ENCODE peak calls at places on chromosome 19, in five cellular contexts. N is aorta, P is tibial artery, L is glutamatergic neuron, K is IMR-90. E is an unnamed sample.

GRCh38 chr19:44808463-44809371 is at the start of gene BCAM:
- DNase-seq in P (peak; percentile 67), K (peak; percentile 54), N (peak; percentile 91), L (peak; percentile 54), E (peak; percentile 50)

GRCh38 chr19:7554990-7555864 is 19.7 kb downstream of the PNPLA6 start:
- DNase-seq in K (no peak), P (no peak), N (no peak), L (peak; percentile 62), E (no peak)

GRCh38 chr19:10227215-10227971 is 3.7 kb downstream of the S1PR2 start:
- DNase-seq in N (no peak), L (no peak), P (peak; percentile 43), K (no peak), E (no peak)

GRCh38 chr19:10566658-10567410 is 1.0 kb upstream of the KRI1 start:
- DNase-seq in P (no peak), L (peak; percentile 56), N (no peak), K (no peak), E (no peak)

GRCh38 chr19:15463865-15464371 is 426 bp downstream of the RASAL3 start:
- DNase-seq in P (no peak), N (no peak), L (no peak), K (no peak), E (no peak)

GRCh38 chr19:17755977-17756670 is 4.8 kb downstream of the FCHO1 start:
- DNase-seq in K (peak; percentile 50), N (no peak), P (no peak), L (peak; percentile 89), E (peak; percentile 58)

GRCh38 chr19:37654118-37654517 is 1.1 kb downstream of the ZFP30 start:
- DNase-seq in K (no peak), P (no peak), N (no peak), L (no peak), E (peak; percentile 4)

GRCh38 chr19:19111967-19112580 is 26.2 kb downstream of the TMEM161A start:
- DNase-seq in N (no peak), P (no peak), K (no peak), L (no peak), E (no peak)

GRCh38 chr19:45922281-45922680 is 7.7 kb upstream of the NANOS2 start:
- DNase-seq in N (no peak), L (no peak), K (no peak), P (no peak), E (peak; percentile 9)

GRCh38 chr19:33234736-33235135 is 9.1 kb upstream of the SLC7A10 start:
- DNase-seq in K (no peak), L (peak; percentile 6), P (no peak), N (no peak), E (no peak)

GRCh38 chr19:42140125-42140754 is 8.0 kb upstream of the POU2F2 start:
- DNase-seq in L (no peak), P (peak; percentile 39), K (peak; percentile 72), N (peak; percentile 80), E (peak; percentile 73)

GRCh38 chr19:8194528-8195275 is 14.5 kb upstream of the CERS4 start:
- DNase-seq in P (no peak), N (no peak), K (no peak), L (no peak), E (no peak)

GRCh38 chr19:17069249-17069648 is 6.0 kb downstream of the HAUS8 start:
- DNase-seq in N (no peak), K (no peak), L (peak; percentile 33), P (no peak), E (no peak)

GRCh38 chr19:43934055-43934984 is 762 bp downstream of the ZNF45 start:
- DNase-seq in P (no peak), N (no peak), L (no peak), K (peak; percentile 10), E (peak; percentile 11)

GRCh38 chr19:18895828-18896341 is at the start of gene CERS1:
- DNase-seq in P (no peak), L (peak; percentile 59), N (no peak), K (no peak), E (no peak)

GRCh38 chr19:16897572-16898056 is 8.8 kb downstream of the F2RL3 start:
- DNase-seq in L (no peak), K (no peak), P (no peak), N (peak; percentile 85), E (no peak)

GRCh38 chr19:46608581-46609345 is 7.6 kb downstream of the CALM3 start:
- DNase-seq in P (no peak), N (peak; percentile 76), L (no peak), K (no peak), E (no peak)

GRCh38 chr19:53333071-53333465 is 481 bp upstream of the ZNF845 start:
- DNase-seq in N (peak; percentile 83), P (peak; percentile 55), K (no peak), L (peak; percentile 75), E (no peak)

GRCh38 chr19:4362871-4363545 is 19.6 kb downstream of the MPND start:
- DNase-seq in K (no peak), L (no peak), P (no peak), N (no peak), E (no peak)

GRCh38 chr19:39372941-39373340 is 18.0 kb downstream of the PAF1 start:
- DNase-seq in N (peak; percentile 73), P (no peak), K (peak; percentile 28), L (no peak), E (peak; percentile 43)

E was measured in iris pigment epithelial cell.